ENCODE peak calls at places on chromosomes 3 and 15, in four cellular contexts. One of them, this sample, is unnamed. For H3K4me1, the result is how much of the 10 kb centered on the place peaks cover.

GRCh38 chr15:58247803-58248503 is 109.8 kb downstream of the AQP9 start:
- DNase-seq in adrenal gland: peak
- DNase-seq in kidney: no peak
- DNase-seq in HCT116: no peak
- DNase-seq in this sample: no peak

GRCh38 chr15:60656491-60657284 is 177.7 kb upstream of the ICE2 start:
- DNase-seq in adrenal gland: no peak
- DNase-seq in kidney: no peak
- DNase-seq in HCT116: no peak
- DNase-seq in this sample: no peak

GRCh38 chr3:14329116-14329830 is 73.1 kb upstream of the SLC6A6 start:
- DNase-seq in HCT116: no peak
- DNase-seq in adrenal gland: no peak
- DNase-seq in kidney: no peak
- DNase-seq in this sample: peak

GRCh38 chr15:82999905-83000671 is 11.4 kb downstream of the C15orf40 start:
- DNase-seq in kidney: no peak
- DNase-seq in adrenal gland: peak
- DNase-seq in HCT116: no peak
- DNase-seq in this sample: no peak

GRCh38 chr3:31035681-31036080 is 141.2 kb upstream of the GADL1 start:
- DNase-seq in kidney: no peak
- DNase-seq in adrenal gland: no peak
- DNase-seq in HCT116: no peak
- DNase-seq in this sample: no peak

GRCh38 chr15:67504061-67504460 is 16.9 kb upstream of the C15orf61 start:
- DNase-seq in kidney: no peak
- DNase-seq in adrenal gland: no peak
- DNase-seq in HCT116: no peak
- DNase-seq in this sample: no peak

GRCh38 chr3:193040836-193041672 is 123.4 kb upstream of the MB21D2 start:
- DNase-seq in adrenal gland: no peak
- DNase-seq in kidney: no peak
- DNase-seq in HCT116: peak
- DNase-seq in this sample: no peak

GRCh38 chr3:153050978-153051377 is 111.0 kb upstream of the RAP2B start:
- DNase-seq in kidney: no peak
- DNase-seq in HCT116: no peak
- DNase-seq in adrenal gland: no peak
- DNase-seq in this sample: no peak

GRCh38 chr3:63478962-63479660 is 173.4 kb upstream of the SNTN start:
- DNase-seq in adrenal gland: no peak
- DNase-seq in HCT116: no peak
- DNase-seq in kidney: no peak
- DNase-seq in this sample: no peak

GRCh38 chr3:61631108-61631769 is 69.9 kb downstream of the PTPRG start:
- DNase-seq in kidney: no peak
- DNase-seq in adrenal gland: no peak
- DNase-seq in HCT116: no peak
- DNase-seq in this sample: no peak

GRCh38 chr3:108403921-108404320 is 106.5 kb downstream of the MYH15 start:
- DNase-seq in adrenal gland: no peak
- DNase-seq in HCT116: no peak
- DNase-seq in kidney: no peak
- DNase-seq in this sample: no peak

GRCh38 chr3:111882194-111882593 is 23.1 kb downstream of the PHLDB2 start:
- DNase-seq in adrenal gland: no peak
- DNase-seq in HCT116: no peak
- DNase-seq in kidney: no peak
- DNase-seq in this sample: no peak

GRCh38 chr3:134078169-134078821 is 48.6 kb upstream of the SLCO2A1 start:
- DNase-seq in kidney: peak
- DNase-seq in adrenal gland: no peak
- DNase-seq in HCT116: no peak
- DNase-seq in this sample: no peak

GRCh38 chr3:123658118-123658859 is 73.4 kb upstream of the HACD2 start:
- DNase-seq in adrenal gland: peak
- DNase-seq in kidney: peak
- DNase-seq in HCT116: no peak
- DNase-seq in this sample: no peak

GRCh38 chr3:182149594-182149993 is 437.9 kb downstream of the SOX2 start:
- DNase-seq in kidney: no peak
- DNase-seq in adrenal gland: no peak
- DNase-seq in HCT116: no peak
- DNase-seq in this sample: no peak

GRCh38 chr3:5095879-5096278 is 26.2 kb upstream of the ARL8B start:
- DNase-seq in kidney: peak
- DNase-seq in adrenal gland: peak
- DNase-seq in HCT116: no peak
- DNase-seq in this sample: peak

GRCh38 chr3:147409143-147410121 is at the start of gene ZIC1:
- DNase-seq in HCT116: no peak
- DNase-seq in adrenal gland: no peak
- DNase-seq in kidney: peak
- DNase-seq in this sample: no peak

GRCh38 chr3:184417619-184418327 is 37.9 kb downstream of the CHRD start:
- DNase-seq in adrenal gland: peak
- DNase-seq in HCT116: peak
- DNase-seq in kidney: peak
- DNase-seq in this sample: peak

GRCh38 chr3:38829404-38829803 is 13.4 kb upstream of the SCN10A start:
- DNase-seq in adrenal gland: no peak
- DNase-seq in kidney: no peak
- DNase-seq in HCT116: no peak
- DNase-seq in this sample: no peak

GRCh38 chr15:34889486-34889885 is 80.1 kb downstream of the AQR start:
- DNase-seq in HCT116: no peak
- DNase-seq in kidney: no peak
- DNase-seq in adrenal gland: no peak
- DNase-seq in this sample: no peak

GRCh38 chr15:79635897-79636596 is 203.9 kb downstream of the MINAR1 start:
- DNase-seq in adrenal gland: no peak
- DNase-seq in HCT116: no peak
- DNase-seq in kidney: no peak
- DNase-seq in this sample: no peak

GRCh38 chr3:32392530-32393302 is 1.1 kb downstream of the CMTM7 start:
- DNase-seq in HCT116: no peak
- DNase-seq in adrenal gland: peak
- DNase-seq in kidney: peak
- DNase-seq in this sample: no peak

GRCh38 chr3:136772709-136773108 is 20.5 kb upstream of the STAG1 start:
- DNase-seq in kidney: no peak
- DNase-seq in adrenal gland: no peak
- DNase-seq in HCT116: no peak
- DNase-seq in this sample: no peak

GRCh38 chr3:171875923-171876412 is 32.8 kb downstream of the TMEM212 start:
- DNase-seq in HCT116: no peak
- DNase-seq in adrenal gland: no peak
- DNase-seq in kidney: no peak
- DNase-seq in this sample: no peak

GRCh38 chr3:69443554-69443953 is 57.7 kb upstream of the FRMD4B start:
- DNase-seq in HCT116: no peak
- DNase-seq in kidney: no peak
- DNase-seq in adrenal gland: no peak
- DNase-seq in this sample: no peak

GRCh38 chr3:32956750-32957570 is 5.5 kb downstream of the CCR4 start:
- DNase-seq in HCT116: no peak
- DNase-seq in kidney: no peak
- DNase-seq in adrenal gland: no peak
- DNase-seq in this sample: no peak

GRCh38 chr15:65868546-65869126 is 655 bp upstream of the RAB11A start:
- DNase-seq in HCT116: no peak
- DNase-seq in kidney: no peak
- DNase-seq in adrenal gland: no peak
- DNase-seq in this sample: no peak

GRCh38 chr3:127735767-127736693 is 63.3 kb downstream of the ABTB1 start:
- DNase-seq in HCT116: no peak
- DNase-seq in adrenal gland: peak
- DNase-seq in kidney: peak
- DNase-seq in this sample: no peak

GRCh38 chr3:123067689-123068226 is 933 bp downstream of the PDIA5 start:
- DNase-seq in HCT116: no peak
- DNase-seq in kidney: no peak
- DNase-seq in adrenal gland: no peak
- DNase-seq in this sample: no peak

GRCh38 chr15:35481992-35482391 is 64.0 kb downstream of the DPH6 start:
- DNase-seq in kidney: no peak
- DNase-seq in HCT116: peak
- DNase-seq in adrenal gland: peak
- DNase-seq in this sample: no peak

GRCh38 chr3:127666684-127667083 is 6.1 kb upstream of the ABTB1 start:
- DNase-seq in kidney: no peak
- DNase-seq in HCT116: no peak
- DNase-seq in adrenal gland: no peak
- DNase-seq in this sample: no peak

GRCh38 chr3:8345396-8345795 is 156.2 kb upstream of the LMCD1 start:
- DNase-seq in HCT116: no peak
- DNase-seq in kidney: no peak
- DNase-seq in adrenal gland: no peak
- DNase-seq in this sample: no peak

GRCh38 chr3:185763347-185764010 is 61.4 kb downstream of the IGF2BP2 start:
- DNase-seq in adrenal gland: no peak
- DNase-seq in kidney: no peak
- DNase-seq in HCT116: no peak
- DNase-seq in this sample: no peak

GRCh38 chr3:150408232-150409124 is at the start of gene TSC22D2:
- DNase-seq in adrenal gland: peak
- DNase-seq in HCT116: peak
- DNase-seq in kidney: peak
- DNase-seq in this sample: peak

GRCh38 chr3:385151-385550 is 188.6 kb downstream of the CHL1 start:
- DNase-seq in adrenal gland: no peak
- DNase-seq in HCT116: no peak
- DNase-seq in kidney: no peak
- DNase-seq in this sample: no peak

GRCh38 chr3:114155370-114155821 is 23.5 kb downstream of the DRD3 start:
- DNase-seq in HCT116: peak
- DNase-seq in kidney: no peak
- DNase-seq in adrenal gland: peak
- DNase-seq in this sample: no peak

GRCh38 chr3:149120051-149120972 is 9.1 kb upstream of the HPS3 start:
- DNase-seq in HCT116: peak
- DNase-seq in kidney: no peak
- DNase-seq in adrenal gland: no peak
- DNase-seq in this sample: no peak

GRCh38 chr3:72586694-72587093 is 261.6 kb downstream of the SHQ1 start:
- DNase-seq in HCT116: no peak
- DNase-seq in adrenal gland: no peak
- DNase-seq in kidney: no peak
- DNase-seq in this sample: no peak
- H3K4me1 ChIP-seq in HCT116: under half
- H3K4me1 ChIP-seq in adrenal gland: under half
- H3K4me1 ChIP-seq in kidney: under half
- H3K4me1 ChIP-seq in this sample: under half

DNA sequence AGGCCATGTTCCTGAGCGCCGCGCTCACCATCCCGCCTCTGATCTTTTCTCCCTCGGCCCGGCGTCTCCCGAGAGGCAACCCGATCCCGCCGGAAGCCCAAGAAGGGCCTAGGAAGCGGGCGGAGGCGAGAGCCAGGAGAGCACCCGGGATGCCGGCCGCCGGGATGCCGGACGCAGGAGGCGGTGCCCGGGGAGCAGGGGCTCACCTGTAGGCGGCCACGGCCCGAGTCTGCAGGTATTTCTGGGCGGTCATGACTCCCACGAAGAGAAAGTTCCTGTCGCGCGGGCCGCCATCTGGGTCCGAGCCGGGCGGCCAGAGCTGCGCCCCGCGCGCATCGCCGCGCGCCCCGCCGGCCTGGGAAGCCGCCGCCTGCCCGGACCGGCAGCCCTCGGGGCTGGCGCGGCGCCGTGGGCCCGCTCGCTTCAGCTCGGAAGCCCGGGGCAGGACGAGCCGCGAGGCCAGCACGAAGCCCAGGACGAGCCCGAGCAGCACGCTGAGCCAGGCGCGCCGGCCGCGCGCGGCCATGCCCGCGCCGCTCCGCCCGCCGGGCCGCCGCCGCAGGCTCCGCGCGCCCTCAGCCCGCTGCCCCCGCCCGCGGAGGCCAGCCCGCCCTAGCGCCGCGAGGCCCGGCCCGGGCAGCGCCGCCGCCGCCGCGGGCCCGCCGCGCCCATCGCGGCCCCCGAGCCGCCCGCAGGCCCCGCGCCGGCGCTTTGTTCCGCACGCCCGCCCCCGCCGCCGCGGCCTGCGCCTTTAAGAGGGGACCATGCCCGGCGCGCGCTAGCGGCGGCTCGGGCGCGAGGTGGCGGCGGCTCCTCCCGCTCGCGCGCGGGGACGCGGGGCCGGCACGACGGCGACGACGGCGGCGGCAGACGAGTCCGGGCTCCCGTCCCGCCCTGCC is 668 bp downstream of the CHSY1 start:
- DNase-seq in adrenal gland: peak
- DNase-seq in HCT116: no peak
- DNase-seq in kidney: peak
- DNase-seq in this sample: no peak
- H3K4me1 ChIP-seq in adrenal gland: half or more
- H3K4me1 ChIP-seq in HCT116: under half
- H3K4me1 ChIP-seq in kidney: under half
- H3K4me1 ChIP-seq in this sample: under half

GRCh38 chr15:98700501-98700900 is 52.2 kb downstream of the IGF1R start:
- DNase-seq in adrenal gland: no peak
- DNase-seq in kidney: no peak
- DNase-seq in HCT116: no peak
- DNase-seq in this sample: no peak
- H3K4me1 ChIP-seq in adrenal gland: half or more
- H3K4me1 ChIP-seq in kidney: under half
- H3K4me1 ChIP-seq in HCT116: under half
- H3K4me1 ChIP-seq in this sample: under half

GRCh38 chr3:25438791-25439555 is 10.9 kb downstream of the RARB start:
- DNase-seq in HCT116: no peak
- DNase-seq in kidney: no peak
- DNase-seq in adrenal gland: no peak
- DNase-seq in this sample: no peak
- H3K4me1 ChIP-seq in HCT116: under half
- H3K4me1 ChIP-seq in kidney: under half
- H3K4me1 ChIP-seq in adrenal gland: under half
- H3K4me1 ChIP-seq in this sample: under half